ENCODE peak calls at places on chromosomes 1 and 21, in nine cellular contexts. G, A, I, E, C, X, K, N and F are unnamed samples. For H3K4me1 and H3K9me3, the result is how much of the 10 kb centered on the place peaks cover.

GRCh38 chr1:111841189-111841588 is 85.5 kb downstream of the DDX20 start:
- DNase-seq in K (no peak), I (no peak), C (no peak), G (no peak), A (no peak), N (no peak), E (no peak), X (no peak), F (no peak)

GRCh38 chr21:36976882-36977651 is 10.6 kb upstream of the HLCS start:
- DNase-seq in I (peak), C (peak), N (no peak), G (no peak), X (no peak), K (peak), E (no peak), A (peak), F (no peak)

GRCh38 chr1:246876423-246876822 is 55.3 kb downstream of the AHCTF1 start:
- DNase-seq in X (no peak), I (no peak), A (no peak), E (no peak), G (no peak), K (no peak), N (no peak), C (no peak), F (no peak)

GRCh38 chr1:221708987-221709386 is 32.9 kb downstream of the DUSP10 start:
- DNase-seq in C (no peak), A (no peak), K (peak), G (no peak), I (peak), N (no peak), X (no peak), E (peak), F (no peak)

GRCh38 chr1:205630241-205630640 is 1.6 kb downstream of the ELK4 start:
- DNase-seq in A (peak), K (peak), G (no peak), I (no peak), E (no peak), C (no peak), N (no peak), X (no peak), F (no peak)

GRCh38 chr1:232704256-232704655 is 74.3 kb upstream of the SIPA1L2 start:
- DNase-seq in A (no peak), N (no peak), K (no peak), G (no peak), C (no peak), I (no peak), X (no peak), E (no peak), F (no peak)

GRCh38 chr1:62068978-62069377 is 125.7 kb upstream of the L1TD1 start:
- DNase-seq in C (no peak), E (no peak), X (no peak), G (no peak), N (no peak), I (no peak), K (no peak), A (no peak), F (no peak)

GRCh38 chr1:19647643-19648042 is 3.5 kb downstream of the NBL1 start:
- DNase-seq in X (no peak), A (no peak), I (peak), K (peak), G (no peak), E (no peak), C (no peak), N (no peak), F (no peak)

GRCh38 chr1:23401313-23401712 is 23.2 kb downstream of the TCEA3 start:
- DNase-seq in I (no peak), C (no peak), K (no peak), X (no peak), A (no peak), G (no peak), N (no peak), E (no peak), F (no peak)

GRCh38 chr1:29282924-29283803 is 46.8 kb downstream of the PTPRU start:
- DNase-seq in K (peak), C (peak), N (no peak), I (peak), G (no peak), E (no peak), A (peak), X (peak), F (no peak)

GRCh38 chr1:154753426-154753825 is 116.7 kb downstream of the KCNN3 start:
- DNase-seq in C (no peak), G (no peak), X (no peak), A (no peak), K (no peak), I (no peak), E (no peak), N (no peak), F (peak)

GRCh38 chr1:234619071-234619480 is 9.1 kb upstream of the IRF2BP2 start:
- DNase-seq in G (no peak), A (no peak), E (no peak), I (no peak), X (no peak), C (no peak), N (no peak), K (no peak), F (no peak)
- H3K27ac ChIP-seq in G (peak), A (no peak), E (no peak), I (peak), X (peak), C (no peak), N (peak), K (peak), F (peak)

DNA sequence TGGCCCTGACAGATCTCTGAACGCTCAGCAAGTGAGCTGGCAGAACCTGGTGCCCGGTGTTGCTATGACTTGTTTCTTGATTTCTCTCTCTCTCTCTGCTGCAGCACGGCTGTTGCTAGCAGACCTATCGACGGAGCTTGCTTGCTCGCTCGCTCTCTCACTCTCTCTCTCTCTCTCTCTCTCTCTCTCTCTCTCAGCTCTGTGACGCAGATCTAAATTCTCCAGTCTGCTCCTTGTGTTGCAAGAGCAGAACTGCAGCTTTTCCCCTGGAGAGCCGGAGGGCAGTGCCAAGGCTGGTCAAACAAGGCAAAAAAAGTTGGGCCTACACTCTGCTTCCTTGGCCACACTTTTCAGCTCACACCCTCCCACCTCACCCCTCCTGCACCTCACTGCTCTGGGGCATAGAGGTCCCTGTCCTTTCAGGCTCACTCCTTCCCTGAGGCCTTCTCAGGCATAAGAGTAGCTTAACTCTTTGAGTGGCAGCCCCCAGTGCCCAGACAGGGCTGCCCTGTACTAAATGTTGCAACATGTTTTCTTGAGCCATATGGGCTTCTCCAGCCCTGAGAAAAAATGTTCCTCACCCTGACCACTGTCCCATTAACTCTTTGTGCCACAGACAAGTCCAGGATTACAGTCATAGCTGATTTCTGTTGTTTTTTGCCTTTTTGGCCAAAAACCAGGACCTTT is 72.2 kb downstream of the CD46 start:
- DNase-seq in C (peak), A (peak), X (peak), E (peak), N (peak), I (peak), K (peak), G (peak), F (peak)
- H3K4me1 ChIP-seq in C (half or more), A (half or more), X (half or more), E (half or more), N (half or more), I (half or more), K (under half), G (under half), F (half or more)

GRCh38 chr1:4630561-4630960 is 23.8 kb upstream of the AJAP1 start:
- DNase-seq in I (no peak), K (no peak), G (no peak), A (no peak), X (no peak), E (no peak), C (no peak), N (no peak), F (no peak)
- H3K9me3 ChIP-seq in I (under half), K (under half), G (under half), A (under half), X (under half), E (under half), C (under half), N (under half), F (under half)

GRCh38 chr1:156212130-156212529 is 677 bp upstream of the PMF1 start:
- DNase-seq in K (no peak), G (no peak), E (no peak), A (no peak), N (no peak), X (no peak), I (no peak), C (no peak), F (no peak)

GRCh38 chr1:156211243-156211642 is 1.6 kb upstream of the PMF1 start:
- DNase-seq in I (no peak), N (no peak), G (no peak), E (no peak), A (no peak), C (no peak), X (no peak), K (no peak), F (no peak)

GRCh38 chr1:156213644-156213966 is 798 bp downstream of the PMF1 start:
- DNase-seq in G (no peak), A (no peak), E (no peak), N (no peak), K (no peak), I (no peak), X (no peak), C (no peak), F (no peak)

GRCh38 chr1:156212833-156213643 is at the start of gene PMF1:
- DNase-seq in K (peak), C (peak), E (peak), A (peak), X (peak), I (peak), N (peak), G (peak), F (peak)

GRCh38 chr1:156214024-156214748 is 1.4 kb downstream of the PMF1 start:
- DNase-seq in X (no peak), C (no peak), E (no peak), N (no peak), I (no peak), G (no peak), A (no peak), K (peak), F (no peak)
- H3K27ac ChIP-seq in X (peak), C (no peak), E (peak), N (no peak), I (peak), G (peak), A (no peak), K (peak), F (no peak)

GRCh38 chr1:2447274-2448097 is 28.6 kb upstream of the PLCH2 start:
- DNase-seq in G (no peak), E (no peak), X (no peak), I (no peak), K (no peak), N (no peak), A (no peak), C (no peak), F (no peak)
- H3K4me1 ChIP-seq in G (under half), E (under half), X (under half), I (under half), K (half or more), N (under half), A (under half), C (under half), F (under half)

GRCh38 chr1:238951809-238952208 is 434.6 kb upstream of the CHRM3 start:
- DNase-seq in X (no peak), N (no peak), A (no peak), K (peak), I (no peak), E (no peak), G (no peak), C (peak), F (peak)

GRCh38 chr1:238955934-238956333 is 430.4 kb upstream of the CHRM3 start:
- DNase-seq in A (no peak), E (no peak), G (no peak), C (no peak), N (no peak), K (peak), I (no peak), X (no peak), F (no peak)

GRCh38 chr1:238950786-238951185 is 435.6 kb upstream of the CHRM3 start:
- DNase-seq in N (no peak), E (no peak), G (no peak), A (no peak), I (no peak), X (no peak), K (peak), C (peak), F (no peak)

GRCh38 chr1:238954865-238955264 is 431.5 kb upstream of the CHRM3 start:
- DNase-seq in X (no peak), E (no peak), N (no peak), G (no peak), C (no peak), K (peak), I (no peak), A (no peak), F (no peak)

GRCh38 chr1:238953448-238953847 is 432.9 kb upstream of the CHRM3 start:
- DNase-seq in G (no peak), C (no peak), I (no peak), A (no peak), E (no peak), X (no peak), K (no peak), N (no peak), F (no peak)
- H3K9me3 ChIP-seq in G (under half), C (under half), I (under half), A (under half), E (under half), X (under half), K (under half), N (under half), F (under half)